ENCODE peak calls at places on chromosomes 11 and 22, in five cellular contexts. P is epithelial cell of proximal tubule, W is germinal center, L is T-helper 9 cell, S is AG10803. A is an unnamed sample.

GRCh38 chr11:118657709-118658108 is 21.7 kb downstream of the TREH start:
- DNase-seq in L (no peak), P (no peak), S (no peak), W (no peak), A (no peak)

GRCh38 chr22:46226577-46226976 is 23.5 kb downstream of the CDPF1 start:
- DNase-seq in L (no peak), S (no peak), P (no peak), W (no peak), A (no peak)

GRCh38 chr11:15816270-15816871 is 540.0 kb downstream of the SOX6 start:
- DNase-seq in P (peak), L (no peak), W (no peak), S (peak), A (no peak)

GRCh38 chr11:130847517-130847916 is 68.8 kb downstream of the SNX19 start:
- DNase-seq in W (no peak), S (peak), P (peak), L (no peak), A (no peak)

GRCh38 chr11:64725601-64726139 is 2.7 kb upstream of the NRXN2 start:
- DNase-seq in W (no peak), L (no peak), P (no peak), S (no peak), A (no peak)

GRCh38 chr11:121929581-121929980 is 186.4 kb downstream of the BLID start:
- DNase-seq in S (peak), W (no peak), L (no peak), P (peak), A (no peak)

GRCh38 chr11:102272047-102272824 is 45.0 kb upstream of the BIRC3 start:
- DNase-seq in S (no peak), P (no peak), L (no peak), W (no peak), A (no peak)

GRCh38 chr22:38850941-38851849 is 7.4 kb upstream of the NPTXR start:
- DNase-seq in L (no peak), W (no peak), P (peak), S (peak), A (no peak)

GRCh38 chr11:68889948-68890446 is 13.6 kb downstream of the MRPL21 start:
- DNase-seq in W (no peak), L (no peak), P (no peak), S (peak), A (no peak)

GRCh38 chr11:120022617-120023016 is 115.3 kb downstream of the TRIM29 start:
- DNase-seq in L (no peak), W (no peak), P (no peak), S (no peak), A (no peak)

GRCh38 chr22:32804036-32804435 is 2.5 kb downstream of the TIMP3 start:
- DNase-seq in P (no peak), W (no peak), S (peak), L (no peak), A (no peak)

GRCh38 chr11:6326303-6326702 is 6.0 kb upstream of the CAVIN3 start:
- DNase-seq in P (no peak), L (no peak), W (no peak), S (no peak), A (no peak)

GRCh38 chr11:3969200-3969599 is 113.7 kb downstream of the STIM1 start:
- DNase-seq in P (no peak), S (no peak), L (no peak), W (no peak), A (no peak)

GRCh38 chr11:112509300-112509699 is 248.6 kb upstream of the PLET1 start:
- DNase-seq in L (no peak), P (no peak), S (no peak), W (no peak), A (no peak)

GRCh38 chr11:57237204-57237681 is at the start of gene APLNR:
- DNase-seq in W (no peak), L (no peak), S (no peak), P (no peak), A (no peak)

GRCh38 chr11:106344392-106344791 is 266.9 kb downstream of the AASDHPPT start:
- DNase-seq in S (peak), P (no peak), L (no peak), W (no peak), A (no peak)

GRCh38 chr11:45405916-45406670 is 120.0 kb upstream of the SYT13 start:
- DNase-seq in W (no peak), S (no peak), L (no peak), P (no peak), A (no peak)

GRCh38 chr11:33505140-33505539 is 195.5 kb downstream of the C11orf91 start:
- DNase-seq in L (no peak), W (no peak), P (no peak), S (no peak), A (no peak)

GRCh38 chr11:85752890-85753581 is 57.9 kb downstream of the SYTL2 start:
- DNase-seq in P (no peak), W (no peak), L (peak), S (no peak), A (no peak)

GRCh38 chr11:36056160-36056751 is 112.4 kb downstream of the LDLRAD3 start:
- DNase-seq in L (no peak), P (no peak), W (no peak), S (peak), A (no peak)

GRCh38 chr11:96324912-96325311 is 18.1 kb downstream of the MAML2 start:
- DNase-seq in L (no peak), P (peak), W (no peak), S (peak), A (no peak)

GRCh38 chr11:25992254-25992653 is 339.7 kb upstream of the ANO3 start:
- DNase-seq in S (no peak), W (no peak), P (no peak), L (no peak), A (no peak)

GRCh38 chr22:28597665-28598064 is 82.0 kb downstream of the TTC28 start:
- DNase-seq in S (no peak), W (no peak), P (no peak), L (no peak), A (no peak)